ENCODE peak calls at places on chromosome 5, in five cellular contexts. M is DND-41, G is fibroblast of lung, X is GM23338, C is H1. F is an unnamed sample.

GRCh38 chr5:134507495-134507894 is 18.0 kb upstream of the JADE2 start:
- DNase-seq in C (no peak), X (no peak), M (no peak), G (no peak), F (no peak)

GRCh38 chr5:154603978-154604679 is 126.1 kb upstream of the HAND1 start:
- DNase-seq in C (no peak), G (peak), M (no peak), X (peak), F (no peak)

GRCh38 chr5:176985516-176985915 is 21.1 kb downstream of the UIMC1 start:
- DNase-seq in X (no peak), M (peak), G (no peak), C (no peak), F (no peak)

GRCh38 chr5:88769165-88769564 is 113.8 kb downstream of the MEF2C start:
- DNase-seq in M (no peak), C (no peak), G (no peak), X (no peak), F (no peak)

GRCh38 chr5:53032188-53032587 is 43.0 kb downstream of the ITGA2 start:
- DNase-seq in G (no peak), C (no peak), M (no peak), X (no peak), F (no peak)

GRCh38 chr5:151480859-151481258 is 33.5 kb downstream of the SLC36A1 start:
- DNase-seq in C (no peak), M (no peak), X (peak), G (peak), F (no peak)

GRCh38 chr5:135308245-135308644 is 90.8 kb downstream of the MACROH2A1 start:
- DNase-seq in C (no peak), X (no peak), M (peak), G (peak), F (no peak)

GRCh38 chr5:57117601-57118000 is 56.3 kb upstream of the GPBP1 start:
- DNase-seq in G (no peak), C (no peak), X (no peak), M (peak), F (no peak)

GRCh38 chr5:101429241-101429640 is 526.2 kb upstream of the ST8SIA4 start:
- DNase-seq in M (no peak), G (peak), C (no peak), X (no peak), F (no peak)

GRCh38 chr5:179812135-179812825 is 5.6 kb upstream of the MGAT4B start:
- DNase-seq in C (no peak), X (no peak), M (no peak), G (no peak), F (no peak)

GRCh38 chr5:65161655-65162054 is 320.1 kb downstream of the ADAMTS6 start:
- DNase-seq in M (no peak), X (no peak), C (no peak), G (no peak), F (no peak)

GRCh38 chr5:130678637-130679036 is 486.4 kb downstream of the HINT1 start:
- DNase-seq in M (no peak), C (no peak), X (no peak), G (no peak), F (no peak)
- H2AFZ ChIP-seq in M (no peak), C (no peak), X (no peak), G (no peak), F (no peak)

DNA sequence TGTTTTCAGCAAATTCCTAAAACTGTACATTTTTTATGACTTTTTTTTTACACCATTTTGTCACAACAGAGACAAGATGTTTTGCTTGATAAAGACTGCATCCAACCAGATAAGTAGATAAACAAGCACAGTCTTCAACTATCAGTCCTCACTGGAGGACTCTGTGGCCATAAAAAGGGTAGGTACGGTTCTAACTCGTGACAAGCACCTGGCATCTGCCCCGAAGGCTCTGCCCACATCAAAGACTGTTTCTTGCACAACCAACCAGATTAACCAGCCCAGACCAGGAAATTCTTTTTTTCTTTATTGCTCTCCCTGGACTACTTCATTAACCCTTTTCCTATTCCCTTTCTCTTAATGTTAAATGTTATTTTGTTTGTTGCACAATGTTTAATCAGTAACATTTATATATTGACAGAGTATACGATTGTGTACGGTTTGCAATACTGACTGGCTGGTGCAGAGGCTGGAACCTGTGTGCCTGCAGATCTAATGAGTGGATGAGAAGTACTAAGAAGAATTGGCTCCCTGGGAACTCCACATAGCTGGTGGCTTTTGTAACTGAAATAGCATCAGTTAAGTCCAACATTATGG is 74.1 kb downstream of the SERINC5 start:
- DNase-seq in X (no peak), M (peak), C (no peak), G (no peak), F (no peak)
- H2AFZ ChIP-seq in X (no peak), M (no peak), C (no peak), G (no peak), F (no peak)

GRCh38 chr5:59592101-59592500 is 301.4 kb downstream of the PDE4D start:
- DNase-seq in G (peak), M (no peak), X (no peak), C (no peak), F (no peak)
- H2AFZ ChIP-seq in G (peak), M (no peak), X (peak), C (no peak), F (no peak)

DNA sequence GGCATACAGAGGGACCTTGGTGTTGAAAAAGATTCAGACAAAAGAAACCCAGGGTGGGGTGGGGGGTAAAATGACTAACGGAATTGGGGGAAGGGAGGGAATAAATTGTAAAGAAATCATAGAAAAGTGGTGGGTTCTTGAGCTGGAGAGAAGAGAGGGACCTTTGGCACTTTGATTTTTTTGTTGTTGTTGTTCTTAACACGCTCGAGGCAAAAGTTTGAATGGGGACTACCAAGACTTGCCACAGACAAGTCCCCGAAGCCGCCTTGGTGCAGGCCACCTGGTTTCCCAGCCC is 616 bp downstream of the VCAN start:
- DNase-seq in X (no peak), G (no peak), C (no peak), M (no peak), F (no peak)
- H2AFZ ChIP-seq in X (no peak), G (peak), C (no peak), M (no peak), F (no peak)